ENCODE peak calls at places on chromosomes 4 and X, in seven cellular contexts. A, E, D, C, L, R and F are unnamed samples.

GRCh38 chr4:173194175-173194574 is 25.6 kb downstream of the GALNT7 start:
- DNase-seq in E (no peak), A (no peak), R (no peak), C (no peak), D (no peak), L (no peak), F (no peak)

GRCh38 chr4:55038176-55038890 is 87.1 kb downstream of the KDR start:
- DNase-seq in R (no peak), L (peak; percentile 18), E (no peak), D (no peak), A (no peak), C (no peak), F (no peak)

GRCh38 chr4:126630171-126630570 is 1002.6 kb upstream of the INTU start:
- DNase-seq in C (no peak), E (no peak), D (no peak), R (no peak), L (no peak), A (no peak), F (no peak)

GRCh38 chr4:68905598-68906237 is 45.9 kb downstream of the UGT2A3 start:
- DNase-seq in L (no peak), R (no peak), D (no peak), A (no peak), C (no peak), E (no peak), F (no peak)

GRCh38 chr4:42359686-42360085 is 37.6 kb upstream of the SHISA3 start:
- DNase-seq in L (no peak), A (no peak), E (no peak), D (no peak), R (peak; percentile 11), C (no peak), F (no peak)

GRCh38 chrX:153925387-153925738 is 701 bp downstream of the ARHGAP4 start:
- DNase-seq in L (no peak), A (no peak), E (no peak), D (no peak), C (no peak), R (no peak), F (no peak)

GRCh38 chrX:13090261-13091110 is 46.1 kb upstream of the FAM9C start:
- DNase-seq in E (no peak), C (no peak), A (no peak), L (no peak), D (no peak), R (no peak), F (no peak)

GRCh38 chrX:136839196-136839595 is 41.3 kb downstream of the RBMX start:
- DNase-seq in C (no peak), E (no peak), R (no peak), D (no peak), L (no peak), A (no peak), F (no peak)

GRCh38 chrX:113977887-113978286 is 606.0 kb upstream of the HTR2C start:
- DNase-seq in A (no peak), D (no peak), C (no peak), E (no peak), L (no peak), R (no peak), F (no peak)